ENCODE peak calls at places on chromosomes 11 and 22, in six cellular contexts. U, P, T, W, O and Y are unnamed samples.

GRCh38 chr11:119094816-119095065 is 6.9 kb downstream of the DPAGT1 start:
- DNase-seq in U (peak), P (peak), T (no peak), W (no peak), O (peak), Y (peak)

GRCh38 chr22:30636226-30637077 is 871 bp downstream of the SLC35E4 start:
- DNase-seq in U (no peak), P (no peak), T (no peak), W (no peak), O (peak), Y (no peak)

GRCh38 chr11:109971184-109971523 is 122.0 kb upstream of the ZC3H12C start:
- DNase-seq in U (no peak), P (peak), T (no peak), W (no peak), O (peak), Y (peak)

GRCh38 chr11:73393479-73394415 is 17.5 kb downstream of the RELT start:
- DNase-seq in U (peak), P (peak), T (peak), W (peak), O (peak), Y (peak)

GRCh38 chr11:96134622-96135021 is 208.4 kb downstream of the MAML2 start:
- DNase-seq in U (no peak), P (peak), T (no peak), W (no peak), O (no peak), Y (no peak)

GRCh38 chr11:91158901-91159537 is 936.2 kb upstream of the CHORDC1 start:
- DNase-seq in U (no peak), P (peak), T (no peak), W (no peak), O (no peak), Y (no peak)

GRCh38 chr11:96781082-96781481 is 391.3 kb downstream of the JRKL start:
- DNase-seq in U (no peak), P (peak), T (no peak), W (no peak), O (no peak), Y (no peak)

GRCh38 chr11:16352707-16353106 is 3.6 kb downstream of the SOX6 start:
- DNase-seq in U (no peak), P (no peak), T (no peak), W (no peak), O (no peak), Y (no peak)

GRCh38 chr11:103494491-103494890 is 385.3 kb downstream of the DYNC2H1 start:
- DNase-seq in U (no peak), P (no peak), T (no peak), W (no peak), O (no peak), Y (no peak)

GRCh38 chr22:48556751-48557150 is 1270.9 kb downstream of the BRD1 start:
- DNase-seq in U (no peak), P (no peak), T (no peak), W (no peak), O (no peak), Y (no peak)

GRCh38 chr22:21982338-21982965 is at the start of gene TOP3B:
- DNase-seq in U (peak), P (peak), T (peak), W (peak), O (peak), Y (peak)

GRCh38 chr11:89293966-89294679 is 116.4 kb downstream of the TYR start:
- DNase-seq in U (no peak), P (peak), T (no peak), W (no peak), O (peak), Y (peak)

GRCh38 chr22:49855491-49855911 is 1.9 kb downstream of the ZBED4 start:
- DNase-seq in U (no peak), P (peak), T (no peak), W (no peak), O (no peak), Y (no peak)

GRCh38 chr11:19715373-19715772 is 2.7 kb downstream of the NAV2 start:
- DNase-seq in U (no peak), P (peak), T (no peak), W (peak), O (peak), Y (peak)

GRCh38 chr11:116742104-116742503 is 30.7 kb downstream of the BUD13 start:
- DNase-seq in U (no peak), P (peak), T (no peak), W (no peak), O (no peak), Y (no peak)

GRCh38 chr11:9170450-9170849 is 79.1 kb upstream of the SCUBE2 start:
- DNase-seq in U (no peak), P (peak), T (no peak), W (no peak), O (no peak), Y (peak)

GRCh38 chr11:72735495-72736027 is 16.6 kb downstream of the ARAP1 start:
- DNase-seq in U (no peak), P (peak), T (no peak), W (no peak), O (peak), Y (peak)

GRCh38 chr11:11491589-11491988 is 130.2 kb downstream of the GALNT18 start:
- DNase-seq in U (no peak), P (no peak), T (no peak), W (no peak), O (no peak), Y (no peak)

GRCh38 chr22:46150615-46151423 is 493 bp downstream of the PPARA start:
- DNase-seq in U (no peak), P (no peak), T (peak), W (no peak), O (peak), Y (no peak)

GRCh38 chr11:47606731-47607130 is 12.5 kb upstream of the C1QTNF4 start:
- DNase-seq in U (no peak), P (peak), T (no peak), W (no peak), O (peak), Y (no peak)

GRCh38 chr11:130243816-130244215 is 70.9 kb downstream of the ZBTB44 start:
- DNase-seq in U (no peak), P (no peak), T (no peak), W (no peak), O (no peak), Y (no peak)

GRCh38 chr11:134555510-134555909 is 143.5 kb upstream of the B3GAT1 start:
- DNase-seq in U (no peak), P (no peak), T (no peak), W (no peak), O (no peak), Y (no peak)

GRCh38 chr11:126267650-126268049 is 1.0 kb downstream of the SRPRA start:
- DNase-seq in U (no peak), P (no peak), T (no peak), W (no peak), O (no peak), Y (no peak)

GRCh38 chr22:22865311-22866072 is 22.1 kb upstream of the IGLL5 start:
- DNase-seq in U (no peak), P (peak), T (no peak), W (no peak), O (no peak), Y (no peak)

GRCh38 chr11:116540645-116541044 is 232.1 kb downstream of the BUD13 start:
- DNase-seq in U (no peak), P (no peak), T (no peak), W (no peak), O (no peak), Y (no peak)